ENCODE peak calls at places on chromosomes 11 and 22, in six cellular contexts. One of them, this sample, is unnamed. For H3K4me1 and H3K9me3, the result is how much of the 10 kb centered on the place peaks cover.

GRCh38 chr11:1307163-1307870 is 2.1 kb downstream of the TOLLIP start:
- DNase-seq in endothelial cell of umbilical vein: no peak
- DNase-seq in stomach: no peak
- DNase-seq in adrenal gland: peak
- DNase-seq in lung: no peak
- DNase-seq in PC-3: no peak
- DNase-seq in this sample: peak

GRCh38 chr11:94150056-94150455 is 21.4 kb downstream of the PANX1 start:
- DNase-seq in endothelial cell of umbilical vein: no peak
- DNase-seq in stomach: no peak
- DNase-seq in adrenal gland: no peak
- DNase-seq in lung: no peak
- DNase-seq in PC-3: no peak
- DNase-seq in this sample: no peak

GRCh38 chr11:1932681-1933080 is 13.2 kb downstream of the TNNT3 start:
- DNase-seq in endothelial cell of umbilical vein: no peak
- DNase-seq in stomach: no peak
- DNase-seq in adrenal gland: no peak
- DNase-seq in lung: no peak
- DNase-seq in PC-3: no peak
- DNase-seq in this sample: no peak

GRCh38 chr11:104858882-104859735 is 39.2 kb downstream of the CASP12 start:
- DNase-seq in endothelial cell of umbilical vein: no peak
- DNase-seq in stomach: no peak
- DNase-seq in adrenal gland: no peak
- DNase-seq in lung: no peak
- DNase-seq in PC-3: no peak
- DNase-seq in this sample: no peak

GRCh38 chr11:66566221-66566620 is 2.2 kb downstream of the CTSF start:
- DNase-seq in endothelial cell of umbilical vein: no peak
- DNase-seq in stomach: no peak
- DNase-seq in adrenal gland: no peak
- DNase-seq in lung: no peak
- DNase-seq in PC-3: no peak
- DNase-seq in this sample: no peak

GRCh38 chr22:36227396-36227795 is 11.9 kb downstream of the APOL2 start:
- DNase-seq in endothelial cell of umbilical vein: no peak
- DNase-seq in stomach: no peak
- DNase-seq in adrenal gland: no peak
- DNase-seq in lung: no peak
- DNase-seq in PC-3: no peak
- DNase-seq in this sample: no peak

GRCh38 chr11:87924125-87924524 is 251.1 kb downstream of the RAB38 start:
- DNase-seq in endothelial cell of umbilical vein: no peak
- DNase-seq in stomach: no peak
- DNase-seq in adrenal gland: no peak
- DNase-seq in lung: no peak
- DNase-seq in PC-3: no peak
- DNase-seq in this sample: no peak

GRCh38 chr11:134433806-134434205 is 21.8 kb upstream of the B3GAT1 start:
- DNase-seq in endothelial cell of umbilical vein: no peak
- DNase-seq in stomach: no peak
- DNase-seq in adrenal gland: no peak
- DNase-seq in lung: no peak
- DNase-seq in PC-3: no peak
- DNase-seq in this sample: no peak

GRCh38 chr11:128687321-128687720 is 6.6 kb upstream of the FLI1 start:
- DNase-seq in endothelial cell of umbilical vein: peak
- DNase-seq in stomach: no peak
- DNase-seq in adrenal gland: no peak
- DNase-seq in lung: no peak
- DNase-seq in PC-3: no peak
- DNase-seq in this sample: peak

GRCh38 chr11:95068549-95068948 is 1.8 kb downstream of the SRSF8 start:
- DNase-seq in endothelial cell of umbilical vein: peak
- DNase-seq in stomach: peak
- DNase-seq in adrenal gland: peak
- DNase-seq in lung: peak
- DNase-seq in PC-3: peak
- DNase-seq in this sample: peak

GRCh38 chr11:68460741-68461283 is at the start of gene PPP6R3:
- DNase-seq in endothelial cell of umbilical vein: no peak
- DNase-seq in stomach: no peak
- DNase-seq in adrenal gland: no peak
- DNase-seq in lung: no peak
- DNase-seq in PC-3: no peak
- DNase-seq in this sample: peak

GRCh38 chr11:72208281-72208680 is 8.3 kb upstream of the FOLR2 start:
- DNase-seq in endothelial cell of umbilical vein: no peak
- DNase-seq in stomach: peak
- DNase-seq in adrenal gland: no peak
- DNase-seq in lung: no peak
- DNase-seq in PC-3: no peak
- DNase-seq in this sample: no peak

GRCh38 chr11:105969756-105970155 is 52.3 kb downstream of the MSANTD4 start:
- DNase-seq in endothelial cell of umbilical vein: no peak
- DNase-seq in stomach: no peak
- DNase-seq in adrenal gland: no peak
- DNase-seq in lung: no peak
- DNase-seq in PC-3: no peak
- DNase-seq in this sample: no peak

GRCh38 chr22:47596176-47596690 is 833.8 kb downstream of the TBC1D22A start:
- DNase-seq in endothelial cell of umbilical vein: no peak
- DNase-seq in stomach: no peak
- DNase-seq in adrenal gland: no peak
- DNase-seq in lung: no peak
- DNase-seq in PC-3: no peak
- DNase-seq in this sample: no peak

GRCh38 chr11:126512251-126512650 is 156.8 kb downstream of the ST3GAL4 start:
- DNase-seq in endothelial cell of umbilical vein: no peak
- DNase-seq in stomach: no peak
- DNase-seq in adrenal gland: no peak
- DNase-seq in lung: no peak
- DNase-seq in PC-3: no peak
- DNase-seq in this sample: no peak

GRCh38 chr22:31090217-31091085 is 9.3 kb downstream of the SMTN start:
- DNase-seq in endothelial cell of umbilical vein: no peak
- DNase-seq in stomach: no peak
- DNase-seq in adrenal gland: no peak
- DNase-seq in lung: no peak
- DNase-seq in PC-3: no peak
- DNase-seq in this sample: no peak

GRCh38 chr22:31876156-31877035 is 67.9 kb upstream of the YWHAH start:
- DNase-seq in endothelial cell of umbilical vein: no peak
- DNase-seq in stomach: no peak
- DNase-seq in adrenal gland: no peak
- DNase-seq in lung: no peak
- DNase-seq in PC-3: no peak
- DNase-seq in this sample: no peak

GRCh38 chr11:62544521-62545436 is 1.8 kb downstream of the AHNAK start:
- DNase-seq in endothelial cell of umbilical vein: peak
- DNase-seq in stomach: no peak
- DNase-seq in adrenal gland: no peak
- DNase-seq in lung: no peak
- DNase-seq in PC-3: peak
- DNase-seq in this sample: peak

GRCh38 chr11:66119348-66120133 is 49.5 kb downstream of the PACS1 start:
- DNase-seq in endothelial cell of umbilical vein: peak
- DNase-seq in stomach: no peak
- DNase-seq in adrenal gland: peak
- DNase-seq in lung: no peak
- DNase-seq in PC-3: peak
- DNase-seq in this sample: no peak

GRCh38 chr22:37459211-37459610 is 27.0 kb downstream of the MFNG start:
- DNase-seq in endothelial cell of umbilical vein: no peak
- DNase-seq in stomach: peak
- DNase-seq in adrenal gland: no peak
- DNase-seq in lung: no peak
- DNase-seq in PC-3: no peak
- DNase-seq in this sample: no peak

GRCh38 chr22:38706101-38706884 is 549 bp downstream of the GTPBP1 start:
- DNase-seq in endothelial cell of umbilical vein: peak
- DNase-seq in stomach: peak
- DNase-seq in adrenal gland: peak
- DNase-seq in lung: peak
- DNase-seq in PC-3: no peak
- DNase-seq in this sample: peak

GRCh38 chr22:36184433-36185035 is 17.1 kb downstream of the APOL4 start:
- DNase-seq in endothelial cell of umbilical vein: peak
- DNase-seq in stomach: no peak
- DNase-seq in adrenal gland: no peak
- DNase-seq in lung: no peak
- DNase-seq in PC-3: no peak
- DNase-seq in this sample: no peak

GRCh38 chr11:40315122-40315521 is 1144.3 kb downstream of the LRRC4C start:
- DNase-seq in endothelial cell of umbilical vein: no peak
- DNase-seq in stomach: no peak
- DNase-seq in adrenal gland: no peak
- DNase-seq in lung: no peak
- DNase-seq in PC-3: no peak
- DNase-seq in this sample: no peak

GRCh38 chr11:105862736-105863367 is 159.2 kb downstream of the MSANTD4 start:
- DNase-seq in endothelial cell of umbilical vein: peak
- DNase-seq in stomach: no peak
- DNase-seq in adrenal gland: no peak
- DNase-seq in lung: no peak
- DNase-seq in PC-3: peak
- DNase-seq in this sample: peak

GRCh38 chr22:49240016-49240380 is 587.7 kb downstream of the BRD1 start:
- DNase-seq in endothelial cell of umbilical vein: no peak
- DNase-seq in stomach: no peak
- DNase-seq in adrenal gland: no peak
- DNase-seq in lung: no peak
- DNase-seq in PC-3: no peak
- DNase-seq in this sample: no peak

GRCh38 chr11:95499516-95500135 is 268.6 kb upstream of the SESN3 start:
- DNase-seq in endothelial cell of umbilical vein: no peak
- DNase-seq in stomach: no peak
- DNase-seq in adrenal gland: no peak
- DNase-seq in lung: no peak
- DNase-seq in PC-3: peak
- DNase-seq in this sample: no peak

GRCh38 chr11:4539603-4540219 is 5.3 kb upstream of the OR52M1 start:
- DNase-seq in endothelial cell of umbilical vein: peak
- DNase-seq in stomach: peak
- DNase-seq in adrenal gland: peak
- DNase-seq in lung: peak
- DNase-seq in PC-3: peak
- DNase-seq in this sample: peak

GRCh38 chr11:63855975-63856374 is 17.1 kb downstream of the MARK2 start:
- DNase-seq in endothelial cell of umbilical vein: no peak
- DNase-seq in stomach: no peak
- DNase-seq in adrenal gland: no peak
- DNase-seq in lung: no peak
- DNase-seq in PC-3: no peak
- DNase-seq in this sample: peak

GRCh38 chr22:36419177-36419911 is 31.6 kb upstream of the MYH9 start:
- DNase-seq in endothelial cell of umbilical vein: peak
- DNase-seq in stomach: no peak
- DNase-seq in adrenal gland: peak
- DNase-seq in lung: peak
- DNase-seq in PC-3: no peak
- DNase-seq in this sample: peak

DNA sequence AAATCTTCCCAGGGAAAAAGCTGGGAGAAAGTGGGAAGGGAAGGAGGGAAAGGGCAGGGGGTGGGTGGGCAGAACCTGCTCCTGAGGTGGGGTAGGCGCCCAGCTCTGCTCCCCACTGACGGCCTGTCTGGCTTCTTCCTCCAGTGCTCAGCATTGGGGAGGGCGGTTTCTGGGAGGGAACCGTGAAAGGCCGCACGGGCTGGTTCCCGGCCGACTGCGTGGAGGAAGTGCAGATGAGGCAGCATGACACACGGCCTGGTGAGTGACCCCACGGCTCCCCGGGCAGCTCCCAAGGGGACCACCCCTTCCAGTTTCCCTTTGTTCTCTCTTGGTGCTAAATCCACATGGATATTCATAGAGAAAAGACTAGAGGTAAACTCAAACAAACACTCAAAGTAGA is 25.9 kb downstream of the SHANK3 start:
- DNase-seq in endothelial cell of umbilical vein: no peak
- DNase-seq in stomach: no peak
- DNase-seq in adrenal gland: no peak
- DNase-seq in lung: no peak
- DNase-seq in PC-3: no peak
- DNase-seq in this sample: peak
- H3K4me3 ChIP-seq in endothelial cell of umbilical vein: no peak
- H3K4me3 ChIP-seq in stomach: peak
- H3K4me3 ChIP-seq in adrenal gland: no peak
- H3K4me3 ChIP-seq in lung: no peak
- H3K4me3 ChIP-seq in PC-3: no peak
- H3K4me3 ChIP-seq in this sample: no peak

DNA sequence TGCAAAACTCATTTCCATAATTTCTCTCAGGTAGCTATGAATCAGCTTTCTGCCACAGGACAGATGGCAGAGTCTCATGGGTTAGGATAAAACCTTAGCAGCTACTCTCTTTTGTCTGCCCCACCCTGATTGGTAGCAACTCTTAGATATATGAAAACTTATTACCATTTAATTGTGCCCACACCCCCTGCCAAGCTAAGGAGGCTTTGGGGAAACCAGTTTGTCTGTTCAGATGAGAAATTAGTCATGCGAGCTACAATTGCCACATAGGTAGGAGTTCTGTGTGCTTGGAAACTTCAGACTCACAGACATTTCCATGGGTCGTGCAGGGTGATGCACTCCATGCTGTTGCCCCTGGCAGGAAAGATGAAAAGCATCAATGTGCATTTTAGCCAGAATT is 39.9 kb downstream of the CD44 start:
- DNase-seq in endothelial cell of umbilical vein: no peak
- DNase-seq in stomach: no peak
- DNase-seq in adrenal gland: no peak
- DNase-seq in lung: no peak
- DNase-seq in PC-3: peak
- DNase-seq in this sample: no peak
- H3K4me1 ChIP-seq in endothelial cell of umbilical vein: under half
- H3K4me1 ChIP-seq in stomach: half or more
- H3K4me1 ChIP-seq in adrenal gland: under half
- H3K4me1 ChIP-seq in lung: under half
- H3K4me1 ChIP-seq in PC-3: half or more
- H3K4me1 ChIP-seq in this sample: under half

GRCh38 chr11:70620510-70621184 is 222.3 kb downstream of the CTTN start:
- DNase-seq in endothelial cell of umbilical vein: no peak
- DNase-seq in stomach: no peak
- DNase-seq in adrenal gland: no peak
- DNase-seq in lung: no peak
- DNase-seq in PC-3: no peak
- DNase-seq in this sample: no peak
- H3K9me3 ChIP-seq in endothelial cell of umbilical vein: under half
- H3K9me3 ChIP-seq in stomach: under half
- H3K9me3 ChIP-seq in adrenal gland: under half
- H3K9me3 ChIP-seq in lung: under half
- H3K9me3 ChIP-seq in PC-3: under half
- H3K9me3 ChIP-seq in this sample: under half

DNA sequence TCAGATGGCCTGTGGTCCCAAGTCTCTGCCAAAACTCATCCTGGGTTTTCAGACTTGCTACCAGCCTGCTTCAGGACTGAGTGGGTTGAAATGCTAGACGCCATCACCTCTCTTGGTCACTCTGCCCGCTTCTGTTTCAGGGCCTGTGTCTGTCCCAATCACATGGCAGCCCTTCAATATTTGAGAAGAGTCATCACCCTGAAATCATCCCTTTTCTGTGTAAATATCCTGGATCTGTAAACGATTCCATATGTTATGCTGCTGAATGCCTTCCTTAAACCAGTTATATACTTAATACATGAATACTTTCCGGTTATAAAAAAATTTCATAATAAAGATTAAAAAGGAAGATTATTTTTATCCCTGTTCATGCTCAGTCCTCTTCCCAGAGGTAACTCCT is 39.8 kb upstream of the TLCD5 start:
- DNase-seq in endothelial cell of umbilical vein: no peak
- DNase-seq in stomach: no peak
- DNase-seq in adrenal gland: no peak
- DNase-seq in lung: no peak
- DNase-seq in PC-3: peak
- DNase-seq in this sample: no peak
- H3K4me3 ChIP-seq in endothelial cell of umbilical vein: no peak
- H3K4me3 ChIP-seq in stomach: no peak
- H3K4me3 ChIP-seq in adrenal gland: no peak
- H3K4me3 ChIP-seq in lung: no peak
- H3K4me3 ChIP-seq in PC-3: no peak
- H3K4me3 ChIP-seq in this sample: no peak